ENCODE peak calls at places on chromosomes 13 and 19, in ten cellular contexts. L is SK-N-SH; H is IMR-90; F is adrenal gland; K is breast epithelium; G is effector memory CD4-positive, alpha-beta T cell; P is epithelial cell of prostate; O is astrocyte; E is heart right ventricle; T is thoracic aorta. W is an unnamed sample.

GRCh38 chr13:59746291-59746962 is 417.3 kb downstream of the DIAPH3 start:
- DNase-seq in L (no peak), H (peak; percentile 62), F (no peak), K (no peak), G (no peak), P (no peak), O (peak; percentile 79), E (no peak), T (no peak), W (no peak)

GRCh38 chr13:21735621-21736401 is 64.9 kb downstream of the FGF9 start:
- DNase-seq in L (no peak), H (no peak), F (peak; percentile 57), K (no peak), G (no peak), P (no peak), O (no peak), E (peak; percentile 21), T (no peak), W (no peak)

GRCh38 chr13:101986316-101986715 is 415.5 kb downstream of the FGF14 start:
- DNase-seq in L (no peak), H (no peak), F (no peak), K (no peak), G (no peak), P (no peak), O (no peak), E (no peak), T (no peak), W (no peak)

GRCh38 chr19:48476176-48476575 is 7.0 kb downstream of the CYTH2 start:
- DNase-seq in L (no peak), H (no peak), F (no peak), K (no peak), G (no peak), P (no peak), O (no peak), E (no peak), T (no peak), W (no peak)

GRCh38 chr19:32339988-32340874 is 5.2 kb upstream of the ZNF507 start:
- DNase-seq in L (peak; percentile 74), H (peak; percentile 27), F (peak; percentile 92), K (no peak), G (no peak), P (no peak), O (no peak), E (peak; percentile 68), T (peak; percentile 29), W (peak; percentile 19)

GRCh38 chr19:7921302-7921954 is 1.3 kb downstream of the SNAPC2 start:
- DNase-seq in L (no peak), H (no peak), F (no peak), K (no peak), G (no peak), P (no peak), O (no peak), E (no peak), T (no peak), W (peak; percentile 63)

GRCh38 chr19:2149980-2150793 is 1.2 kb downstream of the AP3D1 start:
- DNase-seq in L (peak; percentile 44), H (peak; percentile 23), F (peak; percentile 79), K (peak; percentile 60), G (no peak), P (no peak), O (no peak), E (no peak), T (no peak), W (no peak)

GRCh38 chr19:50974702-50975555 is 5.5 kb upstream of the KLK6 start:
- DNase-seq in L (no peak), H (no peak), F (no peak), K (no peak), G (no peak), P (no peak), O (no peak), E (no peak), T (no peak), W (no peak)

GRCh38 chr19:45187421-45188100 is 9.0 kb downstream of the BLOC1S3 start:
- DNase-seq in L (peak; percentile 67), H (no peak), F (no peak), K (no peak), G (no peak), P (no peak), O (no peak), E (no peak), T (no peak), W (no peak)

GRCh38 chr13:61664821-61665705 is 249.4 kb upstream of the PCDH20 start:
- DNase-seq in L (no peak), H (no peak), F (no peak), K (no peak), G (no peak), P (peak; percentile 40), O (peak; percentile 43), E (no peak), T (no peak), W (no peak)

GRCh38 chr19:3649888-3650287 is 23.3 kb upstream of the CACTIN start:
- DNase-seq in L (no peak), H (no peak), F (no peak), K (no peak), G (no peak), P (no peak), O (no peak), E (no peak), T (no peak), W (no peak)

GRCh38 chr13:100836696-100837095 is 162.1 kb upstream of the TMTC4 start:
- DNase-seq in L (no peak), H (no peak), F (no peak), K (no peak), G (no peak), P (no peak), O (peak; percentile 32), E (no peak), T (no peak), W (no peak)

GRCh38 chr19:40693896-40694295 is 3.4 kb upstream of the NUMBL start:
- DNase-seq in L (no peak), H (no peak), F (no peak), K (no peak), G (no peak), P (no peak), O (no peak), E (no peak), T (no peak), W (no peak)

GRCh38 chr19:33620611-33621010 is 1.1 kb upstream of the CHST8 start:
- DNase-seq in L (no peak), H (no peak), F (no peak), K (no peak), G (no peak), P (no peak), O (no peak), E (no peak), T (no peak), W (no peak)

GRCh38 chr13:36766295-36766694 is 52.7 kb upstream of the RFXAP start:
- DNase-seq in L (no peak), H (peak; percentile 47), F (no peak), K (no peak), G (no peak), P (peak; percentile 40), O (peak; percentile 87), E (no peak), T (no peak), W (no peak)

GRCh38 chr19:34269968-34270621 is 15.7 kb downstream of the GARRE1 start:
- DNase-seq in L (no peak), H (peak; percentile 66), F (peak; percentile 87), K (peak; percentile 63), G (peak; percentile 80), P (no peak), O (peak; percentile 77), E (peak; percentile 57), T (peak; percentile 16), W (no peak)

GRCh38 chr13:39888865-39889810 is 233.7 kb downstream of the COG6 start:
- DNase-seq in L (no peak), H (no peak), F (no peak), K (no peak), G (no peak), P (no peak), O (peak; percentile 20), E (no peak), T (no peak), W (no peak)

GRCh38 chr19:35154535-35155406 is at the start of gene FXYD5:
- DNase-seq in L (peak; percentile 60), H (peak; percentile 80), F (peak; percentile 58), K (no peak), G (peak; percentile 64), P (no peak), O (peak; percentile 70), E (peak; percentile 74), T (peak; percentile 52), W (no peak)

GRCh38 chr13:93227906-93228801 is 1.5 kb downstream of the GPC6 start:
- DNase-seq in L (peak; percentile 89), H (peak; percentile 87), F (peak; percentile 56), K (no peak), G (no peak), P (no peak), O (peak; percentile 84), E (peak; percentile 31), T (no peak), W (peak; percentile 60)
- H3K27ac ChIP-seq in L (peak overlapping the region; percentile 81), H (peak overlapping the region; percentile 75), F (no peak overlapping the region), K (peak overlapping the region; percentile 72), G (no peak overlapping the region), P (peak overlapping the region; percentile 35), O (peak overlapping the region; percentile 82), E (peak overlapping the region; percentile 69), T (peak overlapping the region; percentile 93), W (peak overlapping the region; percentile 62)

GRCh38 chr13:51849145-51850101 is 4.4 kb upstream of the TMEM272 start:
- DNase-seq in L (peak; percentile 74), H (peak; percentile 30), F (no peak), K (no peak), G (no peak), P (no peak), O (peak; percentile 23), E (no peak), T (no peak), W (no peak)
- H3K27ac ChIP-seq in L (no peak overlapping the region), H (peak overlapping the region; percentile 12), F (no peak overlapping the region), K (no peak overlapping the region), G (no peak overlapping the region), P (no peak overlapping the region), O (no peak overlapping the region), E (no peak overlapping the region), T (no peak overlapping the region), W (no peak overlapping the region)

GRCh38 chr13:45337803-45338202 is 3.2 kb downstream of the TPT1 start:
- DNase-seq in L (no peak), H (no peak), F (no peak), K (no peak), G (no peak), P (no peak), O (no peak), E (no peak), T (no peak), W (no peak)
- H3K27ac ChIP-seq in L (peak overlapping the region; percentile 98), H (no peak overlapping the region), F (no peak overlapping the region), K (peak overlapping the region; percentile 16), G (peak overlapping the region; percentile 98), P (peak overlapping the region; percentile 99), O (no peak overlapping the region), E (no peak overlapping the region), T (no peak overlapping the region), W (no peak overlapping the region)

GRCh38 chr13:34224877-34225276 is 406.9 kb downstream of the RFC3 start:
- DNase-seq in L (peak; percentile 46), H (no peak), F (peak; percentile 60), K (no peak), G (no peak), P (no peak), O (peak; percentile 55), E (no peak), T (no peak), W (no peak)

DNA sequence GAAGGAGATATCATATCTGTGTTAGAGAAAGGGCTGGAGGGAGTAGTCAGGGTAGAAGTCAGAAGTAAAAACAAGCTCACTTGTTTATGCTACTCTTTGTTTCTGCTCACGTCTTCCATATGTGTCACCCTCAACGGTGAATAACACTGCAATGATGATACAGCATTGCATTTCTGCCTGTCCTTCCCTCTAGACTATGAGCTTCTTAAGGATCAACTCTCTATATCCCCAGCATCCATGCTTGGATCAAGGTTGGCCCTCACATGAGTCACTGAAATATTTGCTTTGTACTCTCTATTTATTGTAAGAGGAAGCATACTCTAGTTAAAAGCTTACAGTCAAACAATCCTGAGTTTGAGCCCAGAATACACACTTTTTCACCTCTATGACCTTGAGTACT is 406.0 kb downstream of the RFC3 start:
- DNase-seq in L (no peak), H (peak; percentile 0), F (no peak), K (no peak), G (no peak), P (no peak), O (no peak), E (no peak), T (no peak), W (no peak)
- H3K27ac ChIP-seq in L (no peak overlapping the region), H (no peak overlapping the region), F (no peak overlapping the region), K (no peak overlapping the region), G (no peak overlapping the region), P (no peak overlapping the region), O (no peak overlapping the region), E (no peak overlapping the region), T (no peak overlapping the region), W (no peak overlapping the region)

W was measured in caudate nucleus.